ENCODE peak calls at places on chromosome 20, in seven cellular contexts. J is cardiac muscle cell, A is fibroblast of lung, K is GM23338, Y is mammary epithelial cell, B is uterus, E is adrenal gland. Q is an unnamed sample.

GRCh38 chr20:9838035-9838377 is 870 bp downstream of the PAK5 start:
- DNase-seq in J (no peak), A (no peak), K (peak), Y (peak), B (no peak), E (no peak), Q (no peak)

GRCh38 chr20:10495173-10495572 is 60.1 kb downstream of the SLX4IP start:
- DNase-seq in J (no peak), A (no peak), K (no peak), Y (no peak), B (no peak), E (no peak), Q (no peak)

GRCh38 chr20:47704746-47705496 is 80.4 kb downstream of the SULF2 start:
- DNase-seq in J (peak), A (peak), K (no peak), Y (peak), B (peak), E (no peak), Q (no peak)

GRCh38 chr20:32485126-32485769 is 99.9 kb downstream of the NOL4L start:
- DNase-seq in J (peak), A (peak), K (peak), Y (peak), B (peak), E (peak), Q (no peak)

GRCh38 chr20:17334866-17335412 is 108.1 kb downstream of the PCSK2 start:
- DNase-seq in J (no peak), A (no peak), K (no peak), Y (no peak), B (no peak), E (no peak), Q (no peak)

GRCh38 chr20:19976595-19977372 is 40.4 kb upstream of the NAA20 start:
- DNase-seq in J (peak), A (peak), K (no peak), Y (peak), B (peak), E (peak), Q (no peak)

GRCh38 chr20:11734431-11734830 is 183.3 kb upstream of the BTBD3 start:
- DNase-seq in J (no peak), A (no peak), K (no peak), Y (no peak), B (no peak), E (no peak), Q (no peak)

GRCh38 chr20:46253391-46253790 is 54.9 kb downstream of the CDH22 start:
- DNase-seq in J (no peak), A (no peak), K (peak), Y (no peak), B (no peak), E (peak), Q (no peak)

GRCh38 chr20:41047975-41048305 is 19.3 kb downstream of the TOP1 start:
- DNase-seq in J (peak), A (no peak), K (no peak), Y (peak), B (no peak), E (no peak), Q (no peak)

GRCh38 chr20:33351696-33352095 is 49.6 kb downstream of the CDK5RAP1 start:
- DNase-seq in J (no peak), A (peak), K (peak), Y (no peak), B (no peak), E (no peak), Q (no peak)

GRCh38 chr20:44423480-44423879 is 52.2 kb upstream of the TTPAL start:
- DNase-seq in J (no peak), A (no peak), K (no peak), Y (no peak), B (no peak), E (no peak), Q (no peak)

GRCh38 chr20:10047427-10047826 is 12.6 kb downstream of the ANKEF1 start:
- DNase-seq in J (peak), A (peak), K (peak), Y (no peak), B (no peak), E (no peak), Q (peak)

GRCh38 chr20:45044084-45044573 is 56.8 kb downstream of the KCNS1 start:
- DNase-seq in J (peak), A (peak), K (peak), Y (peak), B (no peak), E (peak), Q (peak)

GRCh38 chr20:36629719-36630340 is 16.2 kb downstream of the SLA2 start:
- DNase-seq in J (peak), A (no peak), K (no peak), Y (no peak), B (no peak), E (no peak), Q (no peak)

GRCh38 chr20:41261260-41261659 is 56.3 kb downstream of the ZHX3 start:
- DNase-seq in J (no peak), A (no peak), K (no peak), Y (no peak), B (no peak), E (no peak), Q (no peak)

GRCh38 chr20:23096986-23097520 is 10.9 kb upstream of the CD93 start:
- DNase-seq in J (no peak), A (no peak), K (no peak), Y (peak), B (no peak), E (no peak), Q (no peak)

GRCh38 chr20:5482791-5483190 is 166.0 kb upstream of the PROKR2 start:
- DNase-seq in J (peak), A (peak), K (no peak), Y (no peak), B (no peak), E (no peak), Q (no peak)

GRCh38 chr20:45292343-45292742 is 14.3 kb upstream of the RBPJL start:
- DNase-seq in J (no peak), A (no peak), K (no peak), Y (no peak), B (no peak), E (no peak), Q (no peak)

GRCh38 chr20:50286609-50287008 is 96.0 kb downstream of the CEBPB start:
- DNase-seq in J (peak), A (peak), K (no peak), Y (peak), B (peak), E (no peak), Q (no peak)

GRCh38 chr20:35762461-35762860 is 9.4 kb upstream of the PHF20 start:
- DNase-seq in J (no peak), A (no peak), K (no peak), Y (no peak), B (no peak), E (no peak), Q (no peak)

DNA sequence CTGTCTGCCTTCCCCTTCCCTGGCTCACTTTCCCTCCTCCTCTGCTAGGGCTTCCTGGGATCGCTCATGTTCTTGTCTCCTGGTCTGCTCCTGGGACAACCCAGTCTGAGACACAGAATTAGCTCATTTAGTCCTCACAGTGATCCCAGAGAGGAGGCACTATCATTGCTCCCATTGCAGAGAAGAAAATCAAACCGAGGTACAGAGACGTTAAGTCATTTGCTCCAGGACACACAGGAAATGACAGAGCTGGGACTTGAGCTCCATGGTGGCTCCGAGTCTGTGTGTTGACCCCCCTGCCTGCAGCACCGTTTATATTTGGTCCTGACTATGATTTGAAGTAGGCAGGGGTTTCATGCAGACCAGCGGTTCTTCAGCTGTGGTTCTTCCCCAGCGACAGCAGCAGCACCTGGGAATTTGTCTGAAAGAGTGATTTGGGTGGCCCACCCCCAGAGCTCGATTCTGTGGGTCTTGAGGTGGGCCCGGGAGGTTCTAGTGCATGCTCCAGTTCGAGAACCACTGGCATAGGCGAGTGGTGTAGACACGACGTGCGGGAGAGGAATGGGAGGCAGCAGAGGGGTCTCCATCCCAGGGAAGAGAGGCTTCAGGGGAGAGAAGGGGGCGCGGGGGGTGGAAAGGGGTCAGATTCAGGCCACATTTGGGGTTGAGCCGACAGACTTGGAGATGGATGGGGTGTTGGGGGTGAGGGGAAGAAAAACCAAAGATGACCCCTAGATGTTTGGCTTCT is 24.7 kb downstream of the PCK1 start:
- DNase-seq in J (no peak), A (no peak), K (no peak), Y (no peak), B (no peak), E (no peak), Q (no peak)
- H3K27ac ChIP-seq in J (no peak), A (no peak), K (no peak), Y (no peak), B (no peak), E (no peak), Q (no peak)

GRCh38 chr20:57225197-57225733 is 41.2 kb downstream of the BMP7 start:
- DNase-seq in J (no peak), A (no peak), K (no peak), Y (no peak), B (no peak), E (no peak), Q (no peak)
- H3K27ac ChIP-seq in J (no peak), A (no peak), K (no peak), Y (no peak), B (no peak), E (no peak), Q (no peak)

GRCh38 chr20:1783245-1783644 is 112.0 kb upstream of the SIRPA start:
- DNase-seq in J (no peak), A (no peak), K (no peak), Y (no peak), B (no peak), E (no peak), Q (no peak)

GRCh38 chr20:1782181-1782580 is 113.0 kb upstream of the SIRPA start:
- DNase-seq in J (no peak), A (no peak), K (no peak), Y (no peak), B (no peak), E (no peak), Q (no peak)

GRCh38 chr20:1786496-1786895 is 108.7 kb upstream of the SIRPA start:
- DNase-seq in J (no peak), A (no peak), K (no peak), Y (no peak), B (no peak), E (no peak), Q (no peak)

GRCh38 chr20:1786061-1786460 is 109.1 kb upstream of the SIRPA start:
- DNase-seq in J (no peak), A (no peak), K (no peak), Y (no peak), B (no peak), E (no peak), Q (no peak)

GRCh38 chr20:1784586-1784985 is 110.6 kb upstream of the SIRPA start:
- DNase-seq in J (no peak), A (no peak), K (no peak), Y (no peak), B (no peak), E (no peak), Q (no peak)
- H3K27ac ChIP-seq in J (no peak), A (no peak), K (no peak), Y (no peak), B (no peak), E (no peak), Q (no peak)

GRCh38 chr20:38523697-38524096 is 51.1 kb downstream of the RALGAPB start:
- DNase-seq in J (peak), A (peak), K (no peak), Y (peak), B (no peak), E (no peak), Q (no peak)
- H3K27ac ChIP-seq in J (no peak), A (no peak), K (no peak), Y (no peak), B (no peak), E (no peak), Q (no peak)

GRCh38 chr20:48932375-48932941 is 10.9 kb downstream of the ARFGEF2 start:
- DNase-seq in J (no peak), A (peak), K (no peak), Y (peak), B (no peak), E (no peak), Q (no peak)

GRCh38 chr20:48933017-48933766 is 11.7 kb downstream of the ARFGEF2 start:
- DNase-seq in J (no peak), A (no peak), K (no peak), Y (no peak), B (no peak), E (no peak), Q (no peak)

GRCh38 chr20:48930035-48930434 is 8.5 kb downstream of the ARFGEF2 start:
- DNase-seq in J (peak), A (no peak), K (no peak), Y (no peak), B (no peak), E (no peak), Q (no peak)

GRCh38 chr20:48930878-48931277 is 9.4 kb downstream of the ARFGEF2 start:
- DNase-seq in J (no peak), A (no peak), K (no peak), Y (no peak), B (no peak), E (no peak), Q (no peak)

DNA sequence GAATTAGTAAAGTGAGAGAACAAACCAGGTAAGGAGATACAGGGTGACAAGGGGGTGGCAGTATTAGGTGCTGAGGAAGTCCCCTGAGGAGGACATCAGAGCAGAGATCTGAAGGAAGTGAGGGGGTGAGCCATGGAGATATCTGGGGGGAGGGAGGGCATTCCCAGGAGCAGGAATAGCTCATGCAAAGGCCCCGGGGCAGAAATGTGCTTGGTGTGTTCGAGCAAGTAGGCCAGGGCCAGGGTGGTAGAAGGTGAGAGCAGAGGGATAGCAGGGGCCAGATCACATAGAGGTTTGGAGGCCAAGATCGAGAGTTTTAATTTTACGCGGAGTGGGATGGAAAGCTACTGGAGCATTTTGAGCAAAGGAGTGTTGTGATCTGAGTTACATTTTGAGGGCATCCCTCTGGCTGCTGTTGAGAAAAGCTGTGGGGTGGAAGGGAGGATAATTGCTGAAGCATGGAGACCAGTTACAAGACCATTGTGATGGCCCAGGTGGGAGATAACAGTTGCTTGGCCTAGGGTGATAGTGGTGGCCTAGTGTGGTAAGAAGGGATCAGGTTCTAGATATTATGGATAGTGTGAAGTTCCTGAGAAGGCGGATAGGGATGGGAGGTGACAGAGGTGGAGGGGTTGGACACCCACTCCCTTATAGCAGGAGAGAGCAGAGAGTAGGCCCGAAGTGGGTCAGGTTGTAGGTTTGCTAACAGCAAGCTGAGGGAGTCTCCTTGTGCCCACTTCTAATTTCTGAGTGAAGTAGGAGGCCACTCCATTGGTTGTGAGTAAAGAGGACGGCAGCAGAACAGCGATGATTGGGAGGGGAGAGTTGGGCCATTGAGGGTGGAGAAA is 10.2 kb downstream of the ARFGEF2 start:
- DNase-seq in J (no peak), A (no peak), K (no peak), Y (no peak), B (no peak), E (no peak), Q (no peak)
- H3K27ac ChIP-seq in J (no peak), A (no peak), K (no peak), Y (no peak), B (no peak), E (peak), Q (no peak)

GRCh38 chr20:8424010-8424409 is 291.9 kb downstream of the PLCB1 start:
- DNase-seq in J (peak), A (peak), K (no peak), Y (no peak), B (no peak), E (no peak), Q (no peak)

GRCh38 chr20:8424986-8425385 is 292.9 kb downstream of the PLCB1 start:
- DNase-seq in J (no peak), A (no peak), K (no peak), Y (no peak), B (no peak), E (peak), Q (no peak)

GRCh38 chr20:8421981-8422380 is 289.9 kb downstream of the PLCB1 start:
- DNase-seq in J (peak), A (no peak), K (no peak), Y (no peak), B (no peak), E (no peak), Q (no peak)

GRCh38 chr20:8425802-8426201 is 293.7 kb downstream of the PLCB1 start:
- DNase-seq in J (no peak), A (no peak), K (no peak), Y (no peak), B (no peak), E (no peak), Q (no peak)

DNA sequence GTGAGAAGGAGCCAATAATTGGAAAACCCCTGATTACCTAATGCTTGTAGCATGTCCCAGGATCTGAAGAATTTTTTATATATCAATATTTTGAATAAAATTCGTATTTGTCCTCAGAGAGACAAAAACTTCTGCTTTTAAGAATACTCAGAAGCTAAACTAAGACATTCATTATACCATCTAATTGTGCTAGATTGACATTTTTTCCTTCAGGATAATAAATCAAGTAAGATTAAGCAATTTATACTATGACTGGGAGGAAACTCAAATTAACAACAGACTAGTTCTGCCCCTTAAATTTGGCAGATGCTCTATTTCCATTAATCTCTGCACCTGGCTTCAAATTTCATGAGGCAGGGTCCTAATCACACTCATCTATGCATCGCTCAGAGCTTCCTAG is 291.4 kb downstream of the PLCB1 start:
- DNase-seq in J (no peak), A (no peak), K (no peak), Y (no peak), B (no peak), E (no peak), Q (no peak)
- H3K27ac ChIP-seq in J (peak), A (no peak), K (no peak), Y (no peak), B (no peak), E (no peak), Q (no peak)

DNA sequence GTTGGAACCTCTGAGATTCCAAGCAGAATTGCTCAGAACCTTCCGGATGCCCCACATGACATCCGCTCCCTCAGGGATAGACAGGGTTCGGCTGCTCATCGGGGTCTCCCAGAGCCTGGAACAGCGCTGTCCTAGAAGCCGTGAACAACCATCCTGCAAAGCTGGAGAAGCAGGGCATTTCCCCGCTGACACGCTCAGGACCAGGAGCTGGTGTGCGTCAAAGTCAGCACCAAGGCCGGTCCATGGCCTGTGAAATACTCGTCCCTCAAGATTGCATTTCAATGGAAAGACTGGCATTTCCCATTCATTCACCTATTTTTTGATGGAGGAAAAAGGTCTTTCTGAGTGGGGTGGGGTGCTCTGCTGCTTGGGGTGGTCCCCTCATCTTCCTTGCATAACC is 52.2 kb downstream of the RBM38 start:
- DNase-seq in J (no peak), A (no peak), K (no peak), Y (no peak), B (no peak), E (no peak), Q (no peak)
- H3K27ac ChIP-seq in J (peak), A (no peak), K (no peak), Y (no peak), B (peak), E (no peak), Q (no peak)

GRCh38 chr20:3803854-3804253 is 7.7 kb downstream of the CDC25B start:
- DNase-seq in J (no peak), A (no peak), K (no peak), Y (no peak), B (no peak), E (no peak), Q (no peak)
- H3K27ac ChIP-seq in J (no peak), A (no peak), K (no peak), Y (no peak), B (peak), E (no peak), Q (no peak)